ENCODE peak calls at places on chromosome 12, in five cellular contexts. One of them, this sample, is unnamed.
A peak's percentile ranks its signal among the peaks of the same experiment; 100 is the strongest.

GRCh38 chr12:93956551-93956950 is 191.8 kb upstream of the PLXNC1 start:
- DNase-seq in activated naive CD4-positive, alpha-beta T cell: no peak
- DNase-seq in SIG-M5: no peak
- DNase-seq in LoVo: no peak
- DNase-seq in GM18507: no peak
- DNase-seq in this sample: no peak

GRCh38 chr12:80422549-80422948 is 21.5 kb upstream of the PTPRQ start:
- DNase-seq in activated naive CD4-positive, alpha-beta T cell: no peak
- DNase-seq in SIG-M5: no peak
- DNase-seq in LoVo: no peak
- DNase-seq in GM18507: no peak
- DNase-seq in this sample: no peak

GRCh38 chr12:47689215-47689614 is 16.6 kb downstream of the RPAP3 start:
- DNase-seq in activated naive CD4-positive, alpha-beta T cell: no peak
- DNase-seq in SIG-M5: no peak
- DNase-seq in LoVo: no peak
- DNase-seq in GM18507: no peak
- DNase-seq in this sample: no peak

GRCh38 chr12:24381790-24382189 is 432.3 kb upstream of the SOX5 start:
- DNase-seq in activated naive CD4-positive, alpha-beta T cell: no peak
- DNase-seq in SIG-M5: no peak
- DNase-seq in LoVo: no peak
- DNase-seq in GM18507: no peak
- DNase-seq in this sample: no peak

GRCh38 chr12:31017535-31017934 is 56.1 kb upstream of the DDX11 start:
- DNase-seq in activated naive CD4-positive, alpha-beta T cell: no peak
- DNase-seq in SIG-M5: no peak
- DNase-seq in LoVo: no peak
- DNase-seq in GM18507: no peak
- DNase-seq in this sample: no peak

GRCh38 chr12:42696424-42697149 is 107.0 kb upstream of the PRICKLE1 start:
- DNase-seq in activated naive CD4-positive, alpha-beta T cell: no peak
- DNase-seq in SIG-M5: peak; percentile 42
- DNase-seq in LoVo: no peak
- DNase-seq in GM18507: no peak
- DNase-seq in this sample: no peak

GRCh38 chr12:24823808-24824515 is 124.9 kb downstream of the BCAT1 start:
- DNase-seq in activated naive CD4-positive, alpha-beta T cell: no peak
- DNase-seq in SIG-M5: no peak
- DNase-seq in LoVo: no peak
- DNase-seq in GM18507: no peak
- DNase-seq in this sample: no peak

GRCh38 chr12:129150721-129151120 is 297.4 kb downstream of the GLT1D1 start:
- DNase-seq in activated naive CD4-positive, alpha-beta T cell: no peak
- DNase-seq in SIG-M5: no peak
- DNase-seq in LoVo: no peak
- DNase-seq in GM18507: no peak
- DNase-seq in this sample: no peak

GRCh38 chr12:56836800-56837663 is 73.9 kb downstream of the HSD17B6 start:
- DNase-seq in activated naive CD4-positive, alpha-beta T cell: no peak
- DNase-seq in SIG-M5: no peak
- DNase-seq in LoVo: peak; percentile 59
- DNase-seq in GM18507: no peak
- DNase-seq in this sample: no peak

GRCh38 chr12:40622246-40622838 is 69.9 kb upstream of the CNTN1 start:
- DNase-seq in activated naive CD4-positive, alpha-beta T cell: no peak
- DNase-seq in SIG-M5: no peak
- DNase-seq in LoVo: peak; percentile 68
- DNase-seq in GM18507: no peak
- DNase-seq in this sample: peak; percentile 55

GRCh38 chr12:64681200-64682052 is 71.1 kb downstream of the RASSF3 start:
- DNase-seq in activated naive CD4-positive, alpha-beta T cell: no peak
- DNase-seq in SIG-M5: no peak
- DNase-seq in LoVo: no peak
- DNase-seq in GM18507: no peak
- DNase-seq in this sample: no peak

GRCh38 chr12:64560395-64561301 is 49.6 kb upstream of the RASSF3 start:
- DNase-seq in activated naive CD4-positive, alpha-beta T cell: no peak
- DNase-seq in SIG-M5: no peak
- DNase-seq in LoVo: peak; percentile 68
- DNase-seq in GM18507: no peak
- DNase-seq in this sample: no peak

GRCh38 chr12:14086838-14087237 is 105.4 kb upstream of the GRIN2B start:
- DNase-seq in activated naive CD4-positive, alpha-beta T cell: no peak
- DNase-seq in SIG-M5: no peak
- DNase-seq in LoVo: no peak
- DNase-seq in GM18507: no peak
- DNase-seq in this sample: no peak

GRCh38 chr12:48009471-48009870 is 5.2 kb upstream of the COL2A1 start:
- DNase-seq in activated naive CD4-positive, alpha-beta T cell: no peak
- DNase-seq in SIG-M5: no peak
- DNase-seq in LoVo: no peak
- DNase-seq in GM18507: no peak
- DNase-seq in this sample: no peak

GRCh38 chr12:56244494-56244893 is 13.7 kb downstream of the ANKRD52 start:
- DNase-seq in activated naive CD4-positive, alpha-beta T cell: no peak
- DNase-seq in SIG-M5: no peak
- DNase-seq in LoVo: no peak
- DNase-seq in GM18507: no peak
- DNase-seq in this sample: no peak

GRCh38 chr12:123058980-123059379 is 78.5 kb downstream of the ARL6IP4 start:
- DNase-seq in activated naive CD4-positive, alpha-beta T cell: no peak
- DNase-seq in SIG-M5: no peak
- DNase-seq in LoVo: no peak
- DNase-seq in GM18507: no peak
- DNase-seq in this sample: no peak